ENCODE peak calls at places on chromosomes 16 and 17, in nine cellular contexts. O is GM19239; H is GM04504; F is AG04449; L is left cardiac atrium; R is skeletal muscle cell; M is stimulated activated CD8-positive, alpha-beta memory T cell treated with anti-CD3 and anti-CD28 coated beads, Interleukin-2, amount 100 ng/mL, for 1 hour; D is HFFc6; K is CD4-positive, CD25-positive, alpha-beta regulatory T cell. X is an unnamed sample.

GRCh38 chr16:85291302-85292148 is 179.3 kb upstream of the CIBAR2 start:
- DNase-seq in O (no peak), H (no peak), F (no peak), L (peak), R (no peak), M (no peak), D (no peak), K (no peak), X (no peak)

GRCh38 chr17:76265624-76266243 is 586 bp downstream of the UBALD2 start:
- DNase-seq in O (no peak), H (no peak), F (no peak), L (peak), R (no peak), M (no peak), D (peak), K (peak), X (peak)

GRCh38 chr17:2883544-2884203 is 87.4 kb downstream of the RAP1GAP2 start:
- DNase-seq in O (no peak), H (peak), F (no peak), L (no peak), R (no peak), M (no peak), D (no peak), K (no peak), X (peak)

GRCh38 chr17:80362428-80363119 is 52.4 kb upstream of the ENDOV start:
- DNase-seq in O (no peak), H (no peak), F (no peak), L (no peak), R (peak), M (no peak), D (peak), K (no peak), X (peak)

GRCh38 chr17:49552070-49552751 is 23.5 kb upstream of the NXPH3 start:
- DNase-seq in O (no peak), H (no peak), F (no peak), L (no peak), R (no peak), M (no peak), D (no peak), K (no peak), X (peak)

GRCh38 chr17:57337390-57337789 is 81.1 kb downstream of the MSI2 start:
- DNase-seq in O (no peak), H (no peak), F (no peak), L (no peak), R (no peak), M (no peak), D (no peak), K (no peak), X (no peak)

GRCh38 chr16:12210925-12211869 is 234.7 kb downstream of the SNX29 start:
- DNase-seq in O (no peak), H (no peak), F (no peak), L (no peak), R (no peak), M (no peak), D (no peak), K (no peak), X (no peak)

GRCh38 chr17:67431210-67432015 is 54.3 kb downstream of the PITPNC1 start:
- DNase-seq in O (no peak), H (peak), F (no peak), L (no peak), R (peak), M (no peak), D (peak), K (no peak), X (peak)

GRCh38 chr17:50051082-50051576 is 4.8 kb upstream of the ITGA3 start:
- DNase-seq in O (no peak), H (peak), F (no peak), L (no peak), R (no peak), M (peak), D (peak), K (no peak), X (peak)

GRCh38 chr17:27816946-27817345 is 16.6 kb upstream of the NOS2 start:
- DNase-seq in O (no peak), H (no peak), F (no peak), L (no peak), R (no peak), M (no peak), D (no peak), K (no peak), X (no peak)

GRCh38 chr17:50200447-50201225 is 795 bp downstream of the COL1A1 start:
- DNase-seq in O (peak), H (peak), F (no peak), L (peak), R (no peak), M (peak), D (peak), K (peak), X (peak)

GRCh38 chr16:715448-716249 is 731 bp downstream of the METRN start:
- DNase-seq in O (no peak), H (no peak), F (no peak), L (no peak), R (no peak), M (no peak), D (no peak), K (no peak), X (peak)

GRCh38 chr17:27326585-27326984 is 32.7 kb downstream of the WSB1 start:
- DNase-seq in O (no peak), H (no peak), F (no peak), L (no peak), R (no peak), M (no peak), D (no peak), K (no peak), X (no peak)

GRCh38 chr16:31508706-31509523 is 724 bp upstream of the RUSF1 start:
- DNase-seq in O (no peak), H (peak), F (peak), L (no peak), R (no peak), M (no peak), D (peak), K (no peak), X (peak)

GRCh38 chr16:70395345-70395901 is 43.5 kb downstream of the ST3GAL2 start:
- DNase-seq in O (peak), H (no peak), F (no peak), L (peak), R (no peak), M (peak), D (peak), K (peak), X (peak)

X was measured in ELR.